ENCODE peak calls at places on chromosome 7, in four cellular contexts. B is lower leg skin, A is tibial artery, T is suprapubic skin. R is an unnamed sample.
A peak's percentile ranks its signal among the peaks of the same experiment; 100 is the strongest.

GRCh38 chr7:11623093-11623678 is 208.8 kb downstream of the THSD7A start:
- DNase-seq in B (no peak), A (no peak), T (no peak), R (no peak)

GRCh38 chr7:40329601-40330153 is 194.9 kb downstream of the SUGCT start:
- DNase-seq in B (no peak), A (no peak), T (no peak), R (peak; percentile 50)

GRCh38 chr7:117164578-117164977 is 158.3 kb downstream of the WNT2 start:
- DNase-seq in B (no peak), A (no peak), T (no peak), R (no peak)

GRCh38 chr7:39530996-39531395 is 35.2 kb upstream of the YAE1 start:
- DNase-seq in B (no peak), A (no peak), T (no peak), R (no peak)

GRCh38 chr7:90758933-90759562 is 162.9 kb downstream of the CDK14 start:
- DNase-seq in B (no peak), A (no peak), T (no peak), R (no peak)

GRCh38 chr7:74023037-74023436 is 4.9 kb upstream of the ELN start:
- DNase-seq in B (peak; percentile 95), A (peak; percentile 99), T (peak; percentile 85), R (no peak)

GRCh38 chr7:41878331-41879112 is 175.6 kb upstream of the INHBA start:
- DNase-seq in B (no peak), A (no peak), T (no peak), R (no peak)

GRCh38 chr7:110877086-110877485 is 213.8 kb upstream of the LRRN3 start:
- DNase-seq in B (no peak), A (no peak), T (no peak), R (no peak)

GRCh38 chr7:50769160-50769484 is 13.6 kb downstream of the GRB10 start:
- DNase-seq in B (no peak), A (no peak), T (no peak), R (no peak)

GRCh38 chr7:45237788-45238461 is 80.3 kb downstream of the RAMP3 start:
- DNase-seq in B (no peak), A (no peak), T (no peak), R (no peak)

GRCh38 chr7:13508586-13508985 is 480.9 kb downstream of the ETV1 start:
- DNase-seq in B (no peak), A (no peak), T (no peak), R (no peak)

GRCh38 chr7:35758421-35758820 is 42.4 kb upstream of the SEPTIN7 start:
- DNase-seq in B (no peak), A (no peak), T (no peak), R (no peak)

GRCh38 chr7:98826400-98826799 is 43.4 kb downstream of the TMEM130 start:
- DNase-seq in B (no peak), A (no peak), T (no peak), R (no peak)

GRCh38 chr7:142482899-142483658 is 225.2 kb upstream of the PRSS58 start:
- DNase-seq in B (no peak), A (no peak), T (no peak), R (no peak)

GRCh38 chr7:116697152-116697551 is 25.2 kb downstream of the MET start:
- DNase-seq in B (no peak), A (no peak), T (no peak), R (no peak)

GRCh38 chr7:41696323-41696916 is 6.5 kb downstream of the INHBA start:
- DNase-seq in B (peak; percentile 94), A (peak; percentile 91), T (peak; percentile 80), R (no peak)

GRCh38 chr7:40470111-40470736 is 335.4 kb downstream of the SUGCT start:
- DNase-seq in B (no peak), A (no peak), T (no peak), R (no peak)

GRCh38 chr7:99090811-99091582 is 52.9 kb downstream of the SMURF1 start:
- DNase-seq in B (no peak), A (no peak), T (no peak), R (peak; percentile 52)

GRCh38 chr7:30879139-30880089 is 32.2 kb upstream of the AQP1 start:
- DNase-seq in B (no peak), A (no peak), T (no peak), R (no peak)

GRCh38 chr7:117184367-117184766 is 138.5 kb downstream of the WNT2 start:
- DNase-seq in B (no peak), A (no peak), T (no peak), R (no peak)

GRCh38 chr7:128940494-128941322 is 3.0 kb downstream of the IRF5 start:
- DNase-seq in B (peak; percentile 89), A (no peak), T (no peak), R (no peak)

GRCh38 chr7:27802977-27803376 is 63.0 kb downstream of the TAX1BP1 start:
- DNase-seq in B (no peak), A (no peak), T (no peak), R (no peak)

GRCh38 chr7:80498481-80499349 is 13.1 kb downstream of the GNAT3 start:
- DNase-seq in B (no peak), A (no peak), T (no peak), R (no peak)

GRCh38 chr7:17985473-17986239 is 42.0 kb downstream of the PRPS1L1 start:
- DNase-seq in B (no peak), A (no peak), T (no peak), R (no peak)

GRCh38 chr7:82234457-82235049 is 209.0 kb downstream of the CACNA2D1 start:
- DNase-seq in B (no peak), A (no peak), T (no peak), R (no peak)

GRCh38 chr7:31710171-31710570 is 23.2 kb downstream of the PPP1R17 start:
- DNase-seq in B (no peak), A (no peak), T (no peak), R (no peak)

GRCh38 chr7:49855281-49855980 is 82.0 kb downstream of the VWC2 start:
- DNase-seq in B (no peak), A (no peak), T (no peak), R (no peak)

GRCh38 chr7:129574487-129574886 is 37.0 kb upstream of the NRF1 start:
- DNase-seq in B (no peak), A (no peak), T (no peak), R (peak; percentile 35)

GRCh38 chr7:141480953-141481352 is 70.3 kb upstream of the AGK start:
- DNase-seq in B (no peak), A (no peak), T (no peak), R (no peak)

DNA sequence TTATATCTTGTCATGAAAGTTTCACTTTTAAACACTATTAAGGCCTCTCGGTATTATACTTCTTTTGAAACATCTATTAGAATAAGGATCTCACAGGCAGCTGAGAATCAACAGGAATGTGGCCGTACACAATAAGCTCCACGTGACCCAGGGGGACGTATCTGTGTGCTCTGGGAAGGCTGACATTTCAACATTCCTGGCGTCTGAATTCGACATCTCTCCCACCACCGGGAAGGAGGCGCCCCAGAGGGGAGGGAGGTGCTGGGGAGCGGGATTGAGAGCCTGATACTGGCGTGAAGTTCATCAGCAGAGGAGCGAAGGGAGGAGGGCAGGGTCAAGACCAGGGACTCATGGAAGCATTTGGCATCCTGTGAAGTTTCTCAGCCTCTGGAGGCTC is 401.3 kb downstream of the DNAJB6 start:
- DNase-seq in B (no peak), A (no peak), T (no peak), R (no peak)
- H3K4me3 ChIP-seq in B (no peak overlapping the region), A (no peak overlapping the region), T (no peak overlapping the region), R (no peak overlapping the region)

GRCh38 chr7:108456845-108457540 is 757 bp upstream of the NRCAM start:
- DNase-seq in B (no peak), A (no peak), T (no peak), R (no peak)
- H3K4me3 ChIP-seq in B (no peak overlapping the region), A (no peak overlapping the region), T (peak overlapping the region; percentile 63), R (no peak overlapping the region)

GRCh38 chr7:4702961-4703512 is 20.9 kb downstream of the FOXK1 start:
- DNase-seq in B (peak; percentile 90), A (peak; percentile 83), T (no peak), R (no peak)

GRCh38 chr7:4700577-4701235 is 18.6 kb downstream of the FOXK1 start:
- DNase-seq in B (no peak), A (no peak), T (no peak), R (no peak)

GRCh38 chr7:4706384-4707032 is 24.4 kb downstream of the FOXK1 start:
- DNase-seq in B (no peak), A (no peak), T (no peak), R (no peak)

GRCh38 chr7:4699897-4700296 is 17.8 kb downstream of the FOXK1 start:
- DNase-seq in B (no peak), A (no peak), T (no peak), R (no peak)

GRCh38 chr7:4703532-4703931 is 21.4 kb downstream of the FOXK1 start:
- DNase-seq in B (no peak), A (no peak), T (no peak), R (no peak)
- H3K4me3 ChIP-seq in B (no peak overlapping the region), A (no peak overlapping the region), T (peak overlapping the region; percentile 1), R (no peak overlapping the region)

DNA sequence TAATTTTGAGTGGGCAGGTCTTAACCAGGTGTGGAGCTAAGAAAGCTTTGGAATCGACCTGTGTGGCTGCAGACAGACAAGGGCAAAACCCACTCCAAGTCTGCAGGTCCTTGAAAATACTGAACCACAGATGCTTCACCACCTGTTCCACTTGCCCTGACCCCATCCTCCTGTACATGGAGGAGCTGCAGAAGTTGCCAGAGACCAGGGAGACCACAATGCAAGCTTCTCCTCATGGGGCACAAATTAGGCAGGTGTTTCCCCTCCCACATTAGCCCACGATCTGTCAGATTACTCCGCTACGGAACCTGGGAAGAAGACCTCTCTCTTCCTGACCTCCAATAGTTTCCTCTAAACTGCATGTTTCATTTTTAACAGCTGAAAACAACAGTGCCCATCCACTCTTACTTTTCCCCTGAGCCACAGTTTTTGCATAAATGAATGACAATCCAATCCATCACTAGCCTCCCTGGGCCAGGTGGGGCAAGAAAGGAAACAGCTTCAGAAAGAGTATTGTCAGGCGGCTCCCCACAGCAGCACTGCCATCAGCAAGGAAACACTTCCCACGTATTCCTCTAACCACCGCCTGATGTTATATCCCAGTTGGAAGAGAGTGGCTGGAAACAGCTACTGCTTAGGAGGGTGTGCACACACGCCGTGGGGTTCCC is 141.6 kb downstream of the PRKAG2 start:
- DNase-seq in B (no peak), A (no peak), T (no peak), R (no peak)
- H3K4me3 ChIP-seq in B (no peak overlapping the region), A (peak overlapping the region; percentile 21), T (peak overlapping the region; percentile 23), R (no peak overlapping the region)

GRCh38 chr7:150324366-150324961 is 1.1 kb upstream of the ACTR3C start:
- DNase-seq in B (peak; percentile 83), A (no peak), T (no peak), R (no peak)

GRCh38 chr7:150326657-150327268 is 3.4 kb upstream of the ACTR3C start:
- DNase-seq in B (peak; percentile 32), A (no peak), T (no peak), R (no peak)

GRCh38 chr7:150325110-150325611 is 1.8 kb upstream of the ACTR3C start:
- DNase-seq in B (peak; percentile 87), A (no peak), T (no peak), R (no peak)

GRCh38 chr7:150327308-150327707 is 4.0 kb upstream of the ACTR3C start:
- DNase-seq in B (peak; percentile 53), A (no peak), T (no peak), R (no peak)

GRCh38 chr7:150325901-150326300 is 2.6 kb upstream of the ACTR3C start:
- DNase-seq in B (peak; percentile 57), A (no peak), T (no peak), R (no peak)
- H3K4me3 ChIP-seq in B (no peak overlapping the region), A (no peak overlapping the region), T (no peak overlapping the region), R (no peak overlapping the region)

R was measured in LNCaP clone FGC.